ENCODE peak calls at places on chromosomes 3 and 15, in seven cellular contexts. E is stimulated activated CD4-positive, alpha-beta T cell treated with anti-CD3 and anti-CD28 coated beads, Interleukin-12 subunit alpha, Interleukin-12 subunit beta, amount 100 ng/mL, for 48 hours; M is C1 segment of cervical spinal cord; Z is amniotic stem cell; O is GM04503; F is activated naive CD4-positive, alpha-beta T cell; I is stimulated activated effector memory CD8-positive, alpha-beta T cell treated with anti-CD3 and anti-CD28 coated beads, Interleukin-12 subunit alpha, Interleukin-12 subunit beta, amount 100 ng/mL, for 72 hours. W is an unnamed sample.

GRCh38 chr3:106403746-106404145 is 534.9 kb upstream of the CBLB start:
- DNase-seq in E (no peak), M (no peak), Z (no peak), O (no peak), F (no peak), I (no peak), W (no peak)

GRCh38 chr3:53493997-53494791 is at the start of gene CACNA1D:
- DNase-seq in E (no peak), M (no peak), Z (no peak), O (no peak), F (no peak), I (no peak), W (no peak)

GRCh38 chr3:83946554-83946953 is 1012.2 kb upstream of the CADM2 start:
- DNase-seq in E (no peak), M (no peak), Z (no peak), O (no peak), F (no peak), I (no peak), W (no peak)

GRCh38 chr3:49668861-49669260 is 5.3 kb upstream of the APEH start:
- DNase-seq in E (no peak), M (no peak), Z (no peak), O (no peak), F (no peak), I (no peak), W (no peak)

GRCh38 chr15:82122754-82123400 is 77.1 kb upstream of the MEX3B start:
- DNase-seq in E (no peak), M (no peak), Z (peak), O (peak), F (no peak), I (no peak), W (peak)

GRCh38 chr3:37130448-37130847 is 43.9 kb downstream of the LRRFIP2 start:
- DNase-seq in E (no peak), M (no peak), Z (no peak), O (no peak), F (no peak), I (no peak), W (no peak)

GRCh38 chr3:44392489-44392888 is 53.9 kb downstream of the TCAIM start:
- DNase-seq in E (no peak), M (no peak), Z (no peak), O (no peak), F (no peak), I (no peak), W (no peak)

GRCh38 chr3:1439395-1439794 is 346.6 kb downstream of the CNTN6 start:
- DNase-seq in E (no peak), M (no peak), Z (no peak), O (no peak), F (no peak), I (no peak), W (no peak)

GRCh38 chr15:82898961-82899360 is 53.6 kb downstream of the HOMER2 start:
- DNase-seq in E (no peak), M (no peak), Z (no peak), O (no peak), F (no peak), I (no peak), W (no peak)

W was measured in brain pericyte.